ENCODE peak calls at places on chromosomes 11 and 22, in seven cellular contexts. Q, D, W, G, O, L and H are unnamed samples.

GRCh38 chr22:36419177-36419911 is 31.6 kb upstream of the MYH9 start:
- DNase-seq in Q (peak), D (no peak), W (peak), G (no peak), O (peak), L (no peak), H (peak)

GRCh38 chr22:38176170-38176741 is 5.4 kb downstream of the PLA2G6 start:
- DNase-seq in Q (peak), D (peak), W (peak), G (peak), O (peak), L (no peak), H (peak)

GRCh38 chr22:19890502-19891349 is 36.1 kb upstream of the GNB1L start:
- DNase-seq in Q (no peak), D (no peak), W (peak), G (peak), O (no peak), L (no peak), H (no peak)

GRCh38 chr22:19871023-19871844 is 16.6 kb upstream of the GNB1L start:
- DNase-seq in Q (no peak), D (no peak), W (peak), G (no peak), O (peak), L (no peak), H (no peak)

GRCh38 chr11:13102575-13102840 is 93.4 kb downstream of the RASSF10 start:
- DNase-seq in Q (no peak), D (no peak), W (no peak), G (no peak), O (no peak), L (no peak), H (no peak)

GRCh38 chr11:15195454-15196200 is 80.9 kb downstream of the INSC start:
- DNase-seq in Q (no peak), D (no peak), W (peak), G (no peak), O (no peak), L (no peak), H (no peak)

GRCh38 chr11:1746956-1747752 is 3.2 kb downstream of the IFITM10 start:
- DNase-seq in Q (no peak), D (no peak), W (no peak), G (peak), O (no peak), L (no peak), H (no peak)

GRCh38 chr11:130726234-130726559 is 190.1 kb downstream of the SNX19 start:
- DNase-seq in Q (peak), D (no peak), W (no peak), G (peak), O (peak), L (no peak), H (peak)

GRCh38 chr22:47396105-47396504 is 633.7 kb downstream of the TBC1D22A start:
- DNase-seq in Q (no peak), D (no peak), W (no peak), G (no peak), O (no peak), L (no peak), H (no peak)

GRCh38 chr11:44397586-44398178 is 87.7 kb upstream of the ALX4 start:
- DNase-seq in Q (no peak), D (no peak), W (no peak), G (no peak), O (no peak), L (no peak), H (no peak)

GRCh38 chr11:22454461-22454860 is 116.3 kb downstream of the SLC17A6 start:
- DNase-seq in Q (no peak), D (no peak), W (no peak), G (no peak), O (no peak), L (no peak), H (peak)

GRCh38 chr22:44776535-44777363 is 24.4 kb downstream of the ARHGAP8 start:
- DNase-seq in Q (no peak), D (no peak), W (no peak), G (no peak), O (no peak), L (peak), H (no peak)
- TF ChIP-seq CTCF in Q (no peak), D (no peak), W (no peak), G (no peak), O (no peak), L (no peak), H (no peak)

GRCh38 chr11:67269401-67270255 is 3.4 kb downstream of the GRK2 start:
- DNase-seq in Q (no peak), D (no peak), W (peak), G (peak), O (peak), L (no peak), H (no peak)
- H3K4me3 ChIP-seq in Q (no peak), D (peak), W (peak), G (peak), O (peak), L (peak), H (peak)

DNA sequence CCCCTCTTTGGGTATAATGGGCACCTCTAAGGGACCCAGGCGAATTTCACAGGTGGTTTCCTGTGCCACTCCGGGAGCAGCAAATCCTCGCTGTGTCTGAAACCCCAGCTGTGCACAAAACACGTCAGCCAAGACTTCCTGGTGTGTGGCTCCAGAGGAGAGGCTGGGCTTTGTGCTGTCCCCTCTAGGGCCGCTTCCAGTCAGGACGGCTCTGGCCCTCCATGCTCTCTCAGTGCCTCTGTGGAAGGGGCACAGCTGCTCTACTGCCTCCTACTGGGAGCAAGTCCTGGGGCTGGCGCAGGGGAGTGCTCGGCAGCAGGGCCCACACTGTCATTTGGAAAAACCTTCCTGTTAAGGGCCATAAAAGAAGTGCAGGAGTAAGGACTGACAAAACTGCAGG is 23.7 kb upstream of the ARFGAP3 start:
- DNase-seq in Q (no peak), D (no peak), W (no peak), G (no peak), O (no peak), L (no peak), H (no peak)
- TF ChIP-seq CTCF in Q (peak), D (peak), W (no peak), G (peak), O (no peak), L (peak), H (no peak)

DNA sequence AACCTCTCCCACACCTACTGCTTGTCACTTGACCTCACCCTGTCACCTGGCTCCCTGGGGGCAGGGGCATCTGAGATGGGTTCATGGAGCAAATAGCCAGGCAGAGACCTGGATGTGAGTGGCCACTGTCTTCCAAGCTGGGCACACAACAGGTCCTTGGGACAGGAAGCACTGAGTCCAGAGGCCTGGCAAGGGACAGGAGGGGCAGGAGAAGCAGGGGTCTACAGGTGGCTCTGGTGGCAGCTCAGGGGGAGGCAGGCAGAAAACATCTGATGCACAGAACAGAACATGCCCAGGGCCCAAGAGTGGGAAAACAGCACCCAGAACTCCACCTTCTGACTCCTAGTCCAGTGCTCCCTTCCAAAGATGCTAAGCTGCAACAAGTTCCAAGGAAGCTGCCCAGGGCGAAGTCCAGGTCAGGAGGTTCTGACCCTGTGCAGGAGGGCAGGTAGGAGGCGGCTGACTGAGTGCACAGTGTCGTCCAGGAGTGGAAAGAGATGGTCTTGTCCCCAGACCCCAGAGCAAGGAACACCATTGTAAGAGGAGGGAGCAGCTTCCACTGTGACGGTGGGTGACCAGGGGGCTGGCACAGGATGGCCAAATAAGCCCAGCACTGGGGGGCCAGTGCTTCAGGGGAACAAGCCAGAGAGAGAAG is 3.5 kb downstream of the TNFRSF13C start:
- DNase-seq in Q (no peak), D (no peak), W (no peak), G (no peak), O (no peak), L (no peak), H (no peak)
- H3K4me3 ChIP-seq in Q (no peak), D (peak), W (no peak), G (no peak), O (no peak), L (no peak), H (no peak)

GRCh38 chr11:47992959-47993820 is 12.8 kb downstream of the PTPRJ start:
- DNase-seq in Q (peak), D (no peak), W (no peak), G (no peak), O (no peak), L (no peak), H (peak)
- TF ChIP-seq CTCF in Q (no peak), D (no peak), W (no peak), G (no peak), O (no peak), L (no peak), H (no peak)

DNA sequence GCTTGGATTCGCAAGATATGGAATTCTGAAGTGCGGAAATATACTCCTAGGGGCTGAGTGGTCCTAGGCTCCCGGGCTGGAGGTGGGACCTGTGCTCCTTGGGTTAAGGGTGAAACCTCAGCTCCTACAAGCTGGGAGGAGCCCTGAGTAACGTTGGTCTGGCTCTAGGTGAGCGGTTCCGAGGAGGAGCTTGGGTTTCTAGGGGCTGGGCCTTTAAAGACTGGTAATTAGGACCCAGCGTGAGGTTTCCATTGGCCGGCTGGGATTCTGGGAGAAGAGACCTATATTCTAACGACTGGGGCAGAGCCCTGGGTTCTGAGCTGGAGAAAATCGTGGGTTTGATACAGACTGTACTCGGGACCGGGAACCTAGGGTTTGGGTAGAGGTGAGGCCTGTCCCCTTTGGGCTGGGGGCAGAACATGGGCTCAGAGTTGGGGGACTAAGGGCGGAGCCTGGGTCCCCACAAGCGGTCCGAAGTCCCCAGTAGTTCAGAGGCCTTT is 882 bp upstream of the MAP4K2 start:
- DNase-seq in Q (no peak), D (no peak), W (no peak), G (no peak), O (no peak), L (peak), H (no peak)
- H3K4me3 ChIP-seq in Q (peak), D (peak), W (peak), G (peak), O (peak), L (peak), H (peak)

GRCh38 chr11:69587454-69588081 is 53.4 kb upstream of the CCND1 start:
- DNase-seq in Q (peak), D (no peak), W (no peak), G (no peak), O (no peak), L (no peak), H (peak)
- TF ChIP-seq CTCF in Q (no peak), D (no peak), W (no peak), G (no peak), O (no peak), L (no peak), H (no peak)

GRCh38 chr11:20162824-20163777 is 2.8 kb upstream of the DBX1 start:
- DNase-seq in Q (peak), D (no peak), W (peak), G (no peak), O (no peak), L (peak), H (peak)
- H3K4me3 ChIP-seq in Q (no peak), D (no peak), W (no peak), G (peak), O (peak), L (peak), H (peak)

GRCh38 chr11:128845334-128845780 is 21.7 kb downstream of the KCNJ1 start:
- DNase-seq in Q (no peak), D (no peak), W (no peak), G (no peak), O (no peak), L (no peak), H (no peak)

GRCh38 chr11:128853556-128853955 is 13.5 kb downstream of the KCNJ1 start:
- DNase-seq in Q (no peak), D (no peak), W (no peak), G (no peak), O (no peak), L (no peak), H (no peak)

GRCh38 chr11:128846985-128847384 is 20.1 kb downstream of the KCNJ1 start:
- DNase-seq in Q (no peak), D (no peak), W (no peak), G (no peak), O (no peak), L (no peak), H (no peak)

GRCh38 chr11:128852327-128853023 is 14.6 kb downstream of the KCNJ1 start:
- DNase-seq in Q (no peak), D (no peak), W (peak), G (no peak), O (peak), L (no peak), H (no peak)

GRCh38 chr11:128848815-128849455 is 18.2 kb downstream of the KCNJ1 start:
- DNase-seq in Q (peak), D (no peak), W (peak), G (peak), O (peak), L (peak), H (no peak)
- TF ChIP-seq CTCF in Q (peak), D (peak), W (peak), G (peak), O (peak), L (peak), H (peak)